ENCODE peak calls at places on chromosomes 16 and 17, in nine cellular contexts. X, Y, F, V, L, K, G, O and C are unnamed samples.

GRCh38 chr16:70579648-70580630 is 56.3 kb downstream of the SF3B3 start:
- DNase-seq in X (no peak), Y (no peak), F (no peak), V (no peak), L (no peak), K (no peak), G (no peak), O (no peak), C (no peak)

GRCh38 chr16:57531635-57532220 is 4.6 kb downstream of the CCDC102A start:
- DNase-seq in X (no peak), Y (no peak), F (no peak), V (no peak), L (no peak), K (no peak), G (no peak), O (no peak), C (no peak)

GRCh38 chr16:84851192-84852127 is 31.7 kb downstream of the CRISPLD2 start:
- DNase-seq in X (peak), Y (peak), F (peak), V (no peak), L (peak), K (peak), G (peak), O (peak), C (no peak)

GRCh38 chr17:335691-336090 is 16.9 kb downstream of the RPH3AL start:
- DNase-seq in X (peak), Y (no peak), F (no peak), V (peak), L (no peak), K (no peak), G (no peak), O (no peak), C (no peak)

GRCh38 chr17:12592941-12593340 is 72.7 kb upstream of the MYOCD start:
- DNase-seq in X (no peak), Y (no peak), F (no peak), V (no peak), L (no peak), K (no peak), G (peak), O (peak), C (no peak)

GRCh38 chr17:47836601-47837000 is 4.5 kb downstream of the SCRN2 start:
- DNase-seq in X (no peak), Y (no peak), F (no peak), V (no peak), L (no peak), K (no peak), G (no peak), O (no peak), C (no peak)

GRCh38 chr16:81679721-81680430 is 99.2 kb upstream of the PLCG2 start:
- DNase-seq in X (no peak), Y (no peak), F (no peak), V (no peak), L (no peak), K (no peak), G (no peak), O (no peak), C (no peak)

GRCh38 chr16:23535901-23536300 is 21.2 kb downstream of the EARS2 start:
- DNase-seq in X (no peak), Y (no peak), F (no peak), V (no peak), L (no peak), K (no peak), G (no peak), O (peak), C (no peak)

GRCh38 chr17:40095356-40095943 is 4.9 kb downstream of the NR1D1 start:
- DNase-seq in X (peak), Y (no peak), F (no peak), V (no peak), L (no peak), K (no peak), G (no peak), O (no peak), C (no peak)

GRCh38 chr17:55161935-55162555 is 102.7 kb upstream of the HLF start:
- DNase-seq in X (no peak), Y (peak), F (peak), V (no peak), L (peak), K (peak), G (peak), O (peak), C (no peak)

DNA sequence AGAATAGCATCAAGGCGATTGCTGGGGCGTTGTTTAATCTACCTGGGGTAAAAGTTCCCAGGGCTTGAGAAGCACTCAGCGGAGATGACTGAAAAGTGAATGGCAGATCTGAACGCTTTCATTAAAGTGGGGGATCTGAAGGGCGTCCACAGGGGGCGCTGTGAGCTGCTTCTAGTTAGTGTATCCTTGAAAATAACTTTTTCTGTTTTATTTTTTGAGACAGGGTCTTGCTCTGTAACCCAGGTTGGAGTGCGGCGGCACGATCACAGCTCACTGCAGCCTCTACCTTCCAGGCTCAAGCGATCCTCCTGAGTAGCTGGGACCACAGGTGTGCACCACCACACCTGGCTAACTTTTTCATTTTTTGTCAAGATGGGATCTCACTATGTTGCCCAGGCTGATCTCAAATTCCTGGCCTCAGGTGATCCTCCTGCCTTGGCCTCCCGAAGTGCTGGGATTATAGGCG is 360.4 kb downstream of the SEC14L1 start:
- DNase-seq in X (no peak), Y (peak), F (peak), V (peak), L (no peak), K (no peak), G (peak), O (no peak), C (no peak)
- TF ChIP-seq CTCF in X (no peak), Y (peak), F (peak), V (peak), L (peak), K (peak), G (peak), O (peak), C (peak)

GRCh38 chr16:1865902-1866690 is 5.9 kb downstream of the MEIOB start:
- DNase-seq in X (no peak), Y (no peak), F (no peak), V (no peak), L (no peak), K (no peak), G (no peak), O (no peak), C (no peak)

GRCh38 chr16:1859650-1860049 is 12.3 kb downstream of the MEIOB start:
- DNase-seq in X (no peak), Y (no peak), F (no peak), V (peak), L (no peak), K (no peak), G (no peak), O (no peak), C (no peak)

GRCh38 chr16:1862394-1862793 is 9.6 kb downstream of the MEIOB start:
- DNase-seq in X (no peak), Y (no peak), F (no peak), V (no peak), L (no peak), K (no peak), G (no peak), O (no peak), C (no peak)

GRCh38 chr16:1861730-1862129 is 10.2 kb downstream of the MEIOB start:
- DNase-seq in X (no peak), Y (no peak), F (no peak), V (no peak), L (no peak), K (no peak), G (no peak), O (no peak), C (no peak)

GRCh38 chr16:1863681-1864460 is 8.1 kb downstream of the MEIOB start:
- DNase-seq in X (peak), Y (peak), F (no peak), V (peak), L (peak), K (peak), G (peak), O (peak), C (no peak)
- TF ChIP-seq CTCF in X (peak), Y (peak), F (peak), V (no peak), L (peak), K (peak), G (peak), O (peak), C (peak)

DNA sequence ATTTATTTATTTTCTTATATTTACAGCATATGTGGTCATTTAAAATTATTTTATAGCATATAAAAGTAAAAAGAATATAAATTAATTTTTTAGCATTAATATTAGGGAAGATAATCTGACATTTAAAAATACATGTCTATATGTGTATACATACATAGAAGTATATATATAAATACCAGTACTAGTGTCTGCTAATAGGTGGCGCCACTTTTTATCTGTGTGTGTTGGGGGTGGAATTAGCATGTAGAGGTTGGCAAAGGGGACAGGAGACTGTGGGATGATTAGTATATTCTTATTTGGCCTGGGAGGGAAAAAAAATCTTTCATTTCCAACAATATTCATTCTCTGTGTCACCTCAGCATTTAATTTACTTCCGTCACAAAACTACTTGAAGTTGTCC is 359.1 kb downstream of the WWOX start:
- DNase-seq in X (no peak), Y (no peak), F (no peak), V (peak), L (no peak), K (peak), G (no peak), O (no peak), C (no peak)
- TF ChIP-seq CTCF in X (no peak), Y (no peak), F (no peak), V (peak), L (no peak), K (no peak), G (no peak), O (no peak), C (peak)

GRCh38 chr16:66524601-66525164 is 25.2 kb downstream of the TK2 start:
- DNase-seq in X (no peak), Y (no peak), F (no peak), V (no peak), L (no peak), K (no peak), G (no peak), O (no peak), C (no peak)
- TF ChIP-seq CTCF in X (peak), Y (no peak), F (no peak), V (no peak), L (no peak), K (no peak), G (no peak), O (no peak), C (no peak)

GRCh38 chr17:4741544-4741943 is 1.8 kb upstream of the CXCL16 start:
- DNase-seq in X (no peak), Y (no peak), F (no peak), V (no peak), L (no peak), K (no peak), G (no peak), O (no peak), C (no peak)

GRCh38 chr17:4740025-4740351 is 260 bp upstream of the CXCL16 start:
- DNase-seq in X (no peak), Y (no peak), F (no peak), V (no peak), L (no peak), K (no peak), G (no peak), O (no peak), C (no peak)

GRCh38 chr17:4738136-4739121 is 1.2 kb upstream of the ZMYND15 start:
- DNase-seq in X (peak), Y (no peak), F (no peak), V (peak), L (no peak), K (peak), G (no peak), O (peak), C (no peak)

GRCh38 chr17:4740584-4740983 is 856 bp upstream of the CXCL16 start:
- DNase-seq in X (no peak), Y (no peak), F (no peak), V (no peak), L (no peak), K (no peak), G (no peak), O (no peak), C (no peak)

DNA sequence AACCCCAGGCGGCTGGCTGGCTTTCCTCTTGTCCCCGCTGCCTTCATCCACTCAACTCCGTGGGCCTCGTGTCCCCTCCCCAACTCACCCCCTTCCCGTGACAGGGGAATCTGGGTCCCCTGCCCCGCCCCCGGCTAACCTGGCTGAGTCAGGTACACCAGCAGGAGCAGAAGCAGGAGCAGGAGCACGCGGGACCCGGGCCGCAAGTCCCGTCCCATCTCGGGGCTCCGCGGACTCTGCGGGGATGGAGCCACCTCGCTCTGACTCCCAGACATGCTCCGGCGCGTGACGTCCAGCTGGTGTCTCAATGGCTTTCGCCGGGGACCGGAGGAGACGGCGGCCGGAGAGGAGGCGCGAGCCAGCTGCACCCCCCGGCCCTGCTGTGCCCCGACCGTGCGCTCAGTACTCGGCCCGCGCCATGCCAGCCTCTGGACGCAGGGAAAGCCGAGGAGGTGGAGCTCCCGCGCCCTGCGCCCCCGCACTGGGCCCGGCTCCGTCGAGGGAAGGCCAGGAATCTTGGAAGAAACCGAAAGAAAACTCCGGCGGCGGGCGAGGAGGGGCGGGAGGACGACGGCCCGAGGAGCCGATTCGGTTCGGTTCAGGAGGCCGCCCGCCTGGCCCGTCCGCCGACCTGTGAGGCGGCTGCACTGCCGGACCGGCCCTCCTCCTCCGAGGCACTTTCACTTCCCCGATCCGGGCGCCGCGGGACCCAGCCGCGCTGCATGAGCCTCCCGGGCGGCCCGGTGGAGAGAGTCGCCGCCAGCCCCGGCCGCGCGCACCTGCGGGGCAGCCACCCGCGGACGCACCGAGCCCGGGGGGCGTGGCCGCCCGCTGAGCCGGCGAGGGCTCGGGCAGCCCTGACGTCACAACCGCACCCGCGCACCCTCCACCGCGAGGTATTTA is at the start of the genes CXCL16 and ZMYND15:
- DNase-seq in X (peak), Y (peak), F (peak), V (peak), L (peak), K (peak), G (peak), O (peak), C (peak)
- TF ChIP-seq CTCF in X (peak), Y (no peak), F (no peak), V (no peak), L (no peak), K (no peak), G (no peak), O (no peak), C (no peak)

DNA sequence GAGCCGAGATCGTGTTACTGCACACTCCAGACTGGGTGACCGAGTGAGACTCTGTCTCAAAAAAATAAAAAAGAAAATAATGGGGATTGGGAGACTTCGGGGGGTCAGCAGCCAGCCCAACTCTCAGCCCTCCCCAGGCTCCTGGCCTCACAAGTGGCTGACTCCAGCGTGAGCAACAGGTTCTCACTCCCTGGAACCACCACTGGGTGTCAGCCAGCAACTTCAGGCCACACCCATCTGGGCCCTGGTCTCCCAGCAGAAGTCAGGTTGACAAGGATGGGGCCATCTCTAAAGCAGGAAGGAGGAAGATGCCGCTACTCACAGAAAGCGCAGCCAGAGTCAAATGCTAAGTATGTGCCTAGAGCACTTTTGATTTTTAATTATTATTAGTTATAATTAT is 139.4 kb downstream of the C16orf78 start:
- DNase-seq in X (no peak), Y (peak), F (peak), V (peak), L (no peak), K (peak), G (peak), O (no peak), C (no peak)
- TF ChIP-seq CTCF in X (no peak), Y (peak), F (no peak), V (peak), L (no peak), K (no peak), G (peak), O (no peak), C (peak)

DNA sequence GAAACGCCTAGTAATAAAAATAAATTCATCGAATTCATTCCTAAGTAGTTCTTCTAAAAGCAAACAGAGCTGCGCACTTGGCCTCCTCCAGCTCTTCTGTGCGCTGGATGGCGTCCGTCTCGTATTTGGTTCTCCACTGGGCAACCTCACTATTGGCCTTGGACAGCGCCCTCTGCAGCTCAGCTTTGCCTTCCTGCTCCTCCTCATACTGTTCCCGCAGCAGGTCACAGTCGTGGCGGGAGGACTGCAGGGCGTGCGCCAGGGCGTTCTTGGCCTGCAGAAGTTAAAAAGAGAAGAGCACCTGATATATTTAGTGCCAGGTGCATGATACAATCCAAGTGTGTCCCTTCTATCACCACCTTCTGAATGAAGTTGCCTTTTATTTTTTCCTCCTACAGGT is 21.8 kb downstream of the MYH3 start:
- DNase-seq in X (no peak), Y (no peak), F (no peak), V (peak), L (no peak), K (no peak), G (no peak), O (no peak), C (no peak)
- TF ChIP-seq CTCF in X (no peak), Y (no peak), F (no peak), V (peak), L (no peak), K (no peak), G (peak), O (no peak), C (no peak)

GRCh38 chr17:68576811-68577551 is 24.2 kb downstream of the FAM20A start:
- DNase-seq in X (no peak), Y (peak), F (no peak), V (no peak), L (peak), K (no peak), G (peak), O (peak), C (no peak)
- TF ChIP-seq CTCF in X (no peak), Y (peak), F (no peak), V (peak), L (peak), K (no peak), G (no peak), O (no peak), C (no peak)

GRCh38 chr16:4298761-4299522 is 16.9 kb upstream of the GLIS2 start:
- DNase-seq in X (peak), Y (peak), F (peak), V (peak), L (peak), K (peak), G (peak), O (peak), C (no peak)
- TF ChIP-seq CTCF in X (no peak), Y (no peak), F (no peak), V (no peak), L (no peak), K (no peak), G (no peak), O (no peak), C (no peak)

GRCh38 chr17:19733953-19734526 is 14.1 kb downstream of the ALDH3A1 start:
- DNase-seq in X (no peak), Y (no peak), F (no peak), V (no peak), L (no peak), K (no peak), G (no peak), O (no peak), C (no peak)

GRCh38 chr17:19738757-19739156 is 9.3 kb downstream of the ALDH3A1 start:
- DNase-seq in X (no peak), Y (no peak), F (no peak), V (no peak), L (no peak), K (no peak), G (no peak), O (no peak), C (no peak)

GRCh38 chr17:19737305-19738072 is 10.6 kb downstream of the ALDH3A1 start:
- DNase-seq in X (no peak), Y (no peak), F (no peak), V (no peak), L (no peak), K (no peak), G (no peak), O (no peak), C (no peak)

GRCh38 chr17:19738073-19738449 is 10.0 kb downstream of the ALDH3A1 start:
- DNase-seq in X (no peak), Y (no peak), F (no peak), V (no peak), L (no peak), K (no peak), G (no peak), O (no peak), C (no peak)

GRCh38 chr17:19736071-19736470 is 12.0 kb downstream of the ALDH3A1 start:
- DNase-seq in X (no peak), Y (no peak), F (no peak), V (no peak), L (no peak), K (no peak), G (no peak), O (no peak), C (no peak)
- TF ChIP-seq CTCF in X (no peak), Y (no peak), F (no peak), V (no peak), L (no peak), K (no peak), G (no peak), O (no peak), C (no peak)